ENCODE peak calls at places on chromosomes 4 and X, in ten cellular contexts. One of them, this sample, is unnamed.

GRCh38 chr4:101682946-101683345 is 107.6 kb upstream of the BANK1 start:
- DNase-seq in iris pigment epithelial cell: no peak
- DNase-seq in immature natural killer cell: no peak
- DNase-seq in posterior cingulate gyrus: no peak
- DNase-seq in stimulated activated CD8-positive, alpha-beta memory T cell treated with anti-CD3 and anti-CD28 coated beads, Interleukin-2, amount 100 ng/mL, for 1 hour: no peak
- DNase-seq in CD4-positive, alpha-beta T cell: no peak
- DNase-seq in glomerular endothelial cell: no peak
- DNase-seq in posterior vena cava: no peak
- DNase-seq in stimulated activated CD4-positive, alpha-beta T cell treated with anti-CD3 and anti-CD28 coated beads, Interleukin-4, amount 100 ng/mL, for 24 hours: no peak
- DNase-seq in activated gamma-delta T cell treated with Interleukin-2 at 50 U/mL for 16 hours: no peak
- DNase-seq in this sample: no peak

GRCh38 chr4:26030780-26031179 is 116.8 kb downstream of the SMIM20 start:
- DNase-seq in iris pigment epithelial cell: no peak
- DNase-seq in CD4-positive, alpha-beta T cell: no peak
- DNase-seq in stimulated activated CD4-positive, alpha-beta T cell treated with anti-CD3 and anti-CD28 coated beads, Interleukin-4, amount 100 ng/mL, for 24 hours: no peak
- DNase-seq in activated gamma-delta T cell treated with Interleukin-2 at 50 U/mL for 16 hours: no peak
- DNase-seq in glomerular endothelial cell: no peak
- DNase-seq in posterior vena cava: no peak
- DNase-seq in immature natural killer cell: no peak
- DNase-seq in posterior cingulate gyrus: no peak
- DNase-seq in stimulated activated CD8-positive, alpha-beta memory T cell treated with anti-CD3 and anti-CD28 coated beads, Interleukin-2, amount 100 ng/mL, for 1 hour: no peak
- DNase-seq in this sample: no peak

GRCh38 chrX:150581093-150581775 is 12.8 kb downstream of the MTM1 start:
- DNase-seq in posterior vena cava: no peak
- DNase-seq in activated gamma-delta T cell treated with Interleukin-2 at 50 U/mL for 16 hours: no peak
- DNase-seq in glomerular endothelial cell: no peak
- DNase-seq in stimulated activated CD4-positive, alpha-beta T cell treated with anti-CD3 and anti-CD28 coated beads, Interleukin-4, amount 100 ng/mL, for 24 hours: no peak
- DNase-seq in posterior cingulate gyrus: no peak
- DNase-seq in iris pigment epithelial cell: peak; percentile 80
- DNase-seq in stimulated activated CD8-positive, alpha-beta memory T cell treated with anti-CD3 and anti-CD28 coated beads, Interleukin-2, amount 100 ng/mL, for 1 hour: no peak
- DNase-seq in CD4-positive, alpha-beta T cell: no peak
- DNase-seq in immature natural killer cell: no peak
- DNase-seq in this sample: no peak

GRCh38 chr4:28073860-28074555 is 1213.4 kb downstream of the STIM2 start:
- DNase-seq in CD4-positive, alpha-beta T cell: no peak
- DNase-seq in immature natural killer cell: no peak
- DNase-seq in iris pigment epithelial cell: peak; percentile 1
- DNase-seq in stimulated activated CD4-positive, alpha-beta T cell treated with anti-CD3 and anti-CD28 coated beads, Interleukin-4, amount 100 ng/mL, for 24 hours: no peak
- DNase-seq in activated gamma-delta T cell treated with Interleukin-2 at 50 U/mL for 16 hours: no peak
- DNase-seq in glomerular endothelial cell: no peak
- DNase-seq in stimulated activated CD8-positive, alpha-beta memory T cell treated with anti-CD3 and anti-CD28 coated beads, Interleukin-2, amount 100 ng/mL, for 1 hour: no peak
- DNase-seq in posterior vena cava: no peak
- DNase-seq in posterior cingulate gyrus: peak; percentile 46
- DNase-seq in this sample: no peak

GRCh38 chrX:11770320-11770719 is 12.3 kb downstream of the MSL3 start:
- DNase-seq in posterior cingulate gyrus: no peak
- DNase-seq in activated gamma-delta T cell treated with Interleukin-2 at 50 U/mL for 16 hours: peak; percentile 51
- DNase-seq in iris pigment epithelial cell: peak; percentile 51
- DNase-seq in immature natural killer cell: peak; percentile 55
- DNase-seq in posterior vena cava: no peak
- DNase-seq in stimulated activated CD8-positive, alpha-beta memory T cell treated with anti-CD3 and anti-CD28 coated beads, Interleukin-2, amount 100 ng/mL, for 1 hour: peak; percentile 24
- DNase-seq in CD4-positive, alpha-beta T cell: peak; percentile 27
- DNase-seq in stimulated activated CD4-positive, alpha-beta T cell treated with anti-CD3 and anti-CD28 coated beads, Interleukin-4, amount 100 ng/mL, for 24 hours: peak; percentile 51
- DNase-seq in glomerular endothelial cell: no peak
- DNase-seq in this sample: peak; percentile 22

GRCh38 chr4:147927377-147928137 is 195.7 kb downstream of the ARHGAP10 start:
- DNase-seq in activated gamma-delta T cell treated with Interleukin-2 at 50 U/mL for 16 hours: no peak
- DNase-seq in iris pigment epithelial cell: peak; percentile 70
- DNase-seq in stimulated activated CD4-positive, alpha-beta T cell treated with anti-CD3 and anti-CD28 coated beads, Interleukin-4, amount 100 ng/mL, for 24 hours: no peak
- DNase-seq in CD4-positive, alpha-beta T cell: no peak
- DNase-seq in posterior vena cava: no peak
- DNase-seq in immature natural killer cell: no peak
- DNase-seq in glomerular endothelial cell: peak; percentile 37
- DNase-seq in stimulated activated CD8-positive, alpha-beta memory T cell treated with anti-CD3 and anti-CD28 coated beads, Interleukin-2, amount 100 ng/mL, for 1 hour: no peak
- DNase-seq in posterior cingulate gyrus: no peak
- DNase-seq in this sample: no peak

GRCh38 chr4:112236040-112236439 is 4.5 kb downstream of the AP1AR start:
- DNase-seq in CD4-positive, alpha-beta T cell: no peak
- DNase-seq in immature natural killer cell: no peak
- DNase-seq in stimulated activated CD4-positive, alpha-beta T cell treated with anti-CD3 and anti-CD28 coated beads, Interleukin-4, amount 100 ng/mL, for 24 hours: no peak
- DNase-seq in glomerular endothelial cell: no peak
- DNase-seq in stimulated activated CD8-positive, alpha-beta memory T cell treated with anti-CD3 and anti-CD28 coated beads, Interleukin-2, amount 100 ng/mL, for 1 hour: no peak
- DNase-seq in activated gamma-delta T cell treated with Interleukin-2 at 50 U/mL for 16 hours: no peak
- DNase-seq in posterior vena cava: no peak
- DNase-seq in posterior cingulate gyrus: no peak
- DNase-seq in iris pigment epithelial cell: no peak
- DNase-seq in this sample: no peak

GRCh38 chr4:38686682-38687081 is 22.7 kb downstream of the KLF3 start:
- DNase-seq in glomerular endothelial cell: no peak
- DNase-seq in activated gamma-delta T cell treated with Interleukin-2 at 50 U/mL for 16 hours: no peak
- DNase-seq in posterior vena cava: no peak
- DNase-seq in posterior cingulate gyrus: no peak
- DNase-seq in immature natural killer cell: no peak
- DNase-seq in stimulated activated CD8-positive, alpha-beta memory T cell treated with anti-CD3 and anti-CD28 coated beads, Interleukin-2, amount 100 ng/mL, for 1 hour: no peak
- DNase-seq in CD4-positive, alpha-beta T cell: no peak
- DNase-seq in stimulated activated CD4-positive, alpha-beta T cell treated with anti-CD3 and anti-CD28 coated beads, Interleukin-4, amount 100 ng/mL, for 24 hours: no peak
- DNase-seq in iris pigment epithelial cell: no peak
- DNase-seq in this sample: no peak

GRCh38 chr4:82561745-82562552 is at the start of gene TMEM150C:
- DNase-seq in immature natural killer cell: no peak
- DNase-seq in stimulated activated CD4-positive, alpha-beta T cell treated with anti-CD3 and anti-CD28 coated beads, Interleukin-4, amount 100 ng/mL, for 24 hours: no peak
- DNase-seq in stimulated activated CD8-positive, alpha-beta memory T cell treated with anti-CD3 and anti-CD28 coated beads, Interleukin-2, amount 100 ng/mL, for 1 hour: no peak
- DNase-seq in posterior vena cava: no peak
- DNase-seq in activated gamma-delta T cell treated with Interleukin-2 at 50 U/mL for 16 hours: no peak
- DNase-seq in CD4-positive, alpha-beta T cell: no peak
- DNase-seq in iris pigment epithelial cell: peak; percentile 15
- DNase-seq in posterior cingulate gyrus: peak; percentile 81
- DNase-seq in glomerular endothelial cell: no peak
- DNase-seq in this sample: no peak

GRCh38 chrX:10981491-10981890 is 129.6 kb upstream of the HCCS start:
- DNase-seq in posterior vena cava: no peak
- DNase-seq in stimulated activated CD8-positive, alpha-beta memory T cell treated with anti-CD3 and anti-CD28 coated beads, Interleukin-2, amount 100 ng/mL, for 1 hour: no peak
- DNase-seq in immature natural killer cell: no peak
- DNase-seq in CD4-positive, alpha-beta T cell: no peak
- DNase-seq in posterior cingulate gyrus: no peak
- DNase-seq in iris pigment epithelial cell: no peak
- DNase-seq in activated gamma-delta T cell treated with Interleukin-2 at 50 U/mL for 16 hours: no peak
- DNase-seq in glomerular endothelial cell: no peak
- DNase-seq in stimulated activated CD4-positive, alpha-beta T cell treated with anti-CD3 and anti-CD28 coated beads, Interleukin-4, amount 100 ng/mL, for 24 hours: no peak
- DNase-seq in this sample: no peak

GRCh38 chrX:51024106-51024696 is 113.7 kb downstream of the BMP15 start:
- DNase-seq in stimulated activated CD8-positive, alpha-beta memory T cell treated with anti-CD3 and anti-CD28 coated beads, Interleukin-2, amount 100 ng/mL, for 1 hour: no peak
- DNase-seq in CD4-positive, alpha-beta T cell: no peak
- DNase-seq in immature natural killer cell: no peak
- DNase-seq in glomerular endothelial cell: no peak
- DNase-seq in iris pigment epithelial cell: no peak
- DNase-seq in posterior cingulate gyrus: no peak
- DNase-seq in posterior vena cava: no peak
- DNase-seq in activated gamma-delta T cell treated with Interleukin-2 at 50 U/mL for 16 hours: no peak
- DNase-seq in stimulated activated CD4-positive, alpha-beta T cell treated with anti-CD3 and anti-CD28 coated beads, Interleukin-4, amount 100 ng/mL, for 24 hours: no peak
- DNase-seq in this sample: no peak

GRCh38 chr4:3866813-3867129 is 100.6 kb downstream of the ADRA2C start:
- DNase-seq in glomerular endothelial cell: no peak
- DNase-seq in activated gamma-delta T cell treated with Interleukin-2 at 50 U/mL for 16 hours: no peak
- DNase-seq in posterior cingulate gyrus: no peak
- DNase-seq in stimulated activated CD4-positive, alpha-beta T cell treated with anti-CD3 and anti-CD28 coated beads, Interleukin-4, amount 100 ng/mL, for 24 hours: no peak
- DNase-seq in immature natural killer cell: no peak
- DNase-seq in CD4-positive, alpha-beta T cell: no peak
- DNase-seq in stimulated activated CD8-positive, alpha-beta memory T cell treated with anti-CD3 and anti-CD28 coated beads, Interleukin-2, amount 100 ng/mL, for 1 hour: no peak
- DNase-seq in iris pigment epithelial cell: no peak
- DNase-seq in posterior vena cava: no peak
- DNase-seq in this sample: no peak

GRCh38 chr4:1492636-1493539 is 86.6 kb upstream of the NKX1-1 start:
- DNase-seq in stimulated activated CD8-positive, alpha-beta memory T cell treated with anti-CD3 and anti-CD28 coated beads, Interleukin-2, amount 100 ng/mL, for 1 hour: no peak
- DNase-seq in activated gamma-delta T cell treated with Interleukin-2 at 50 U/mL for 16 hours: no peak
- DNase-seq in posterior cingulate gyrus: peak; percentile 53
- DNase-seq in iris pigment epithelial cell: no peak
- DNase-seq in stimulated activated CD4-positive, alpha-beta T cell treated with anti-CD3 and anti-CD28 coated beads, Interleukin-4, amount 100 ng/mL, for 24 hours: no peak
- DNase-seq in glomerular endothelial cell: no peak
- DNase-seq in CD4-positive, alpha-beta T cell: no peak
- DNase-seq in immature natural killer cell: no peak
- DNase-seq in posterior vena cava: peak; percentile 67
- DNase-seq in this sample: no peak

GRCh38 chr4:26206339-26206738 is 114.5 kb upstream of the RBPJ start:
- DNase-seq in iris pigment epithelial cell: peak; percentile 85
- DNase-seq in glomerular endothelial cell: no peak
- DNase-seq in stimulated activated CD8-positive, alpha-beta memory T cell treated with anti-CD3 and anti-CD28 coated beads, Interleukin-2, amount 100 ng/mL, for 1 hour: no peak
- DNase-seq in activated gamma-delta T cell treated with Interleukin-2 at 50 U/mL for 16 hours: no peak
- DNase-seq in posterior cingulate gyrus: no peak
- DNase-seq in posterior vena cava: no peak
- DNase-seq in stimulated activated CD4-positive, alpha-beta T cell treated with anti-CD3 and anti-CD28 coated beads, Interleukin-4, amount 100 ng/mL, for 24 hours: no peak
- DNase-seq in immature natural killer cell: no peak
- DNase-seq in CD4-positive, alpha-beta T cell: no peak
- DNase-seq in this sample: peak; percentile 24

GRCh38 chr4:18291313-18291712 is 269.8 kb upstream of the LCORL start:
- DNase-seq in glomerular endothelial cell: no peak
- DNase-seq in CD4-positive, alpha-beta T cell: no peak
- DNase-seq in activated gamma-delta T cell treated with Interleukin-2 at 50 U/mL for 16 hours: no peak
- DNase-seq in stimulated activated CD8-positive, alpha-beta memory T cell treated with anti-CD3 and anti-CD28 coated beads, Interleukin-2, amount 100 ng/mL, for 1 hour: no peak
- DNase-seq in iris pigment epithelial cell: no peak
- DNase-seq in stimulated activated CD4-positive, alpha-beta T cell treated with anti-CD3 and anti-CD28 coated beads, Interleukin-4, amount 100 ng/mL, for 24 hours: no peak
- DNase-seq in posterior vena cava: no peak
- DNase-seq in immature natural killer cell: no peak
- DNase-seq in posterior cingulate gyrus: no peak
- DNase-seq in this sample: no peak

GRCh38 chrX:4638036-4638435 is 924.6 kb upstream of the PRKX start:
- DNase-seq in iris pigment epithelial cell: no peak
- DNase-seq in stimulated activated CD8-positive, alpha-beta memory T cell treated with anti-CD3 and anti-CD28 coated beads, Interleukin-2, amount 100 ng/mL, for 1 hour: no peak
- DNase-seq in activated gamma-delta T cell treated with Interleukin-2 at 50 U/mL for 16 hours: no peak
- DNase-seq in posterior cingulate gyrus: no peak
- DNase-seq in immature natural killer cell: no peak
- DNase-seq in glomerular endothelial cell: no peak
- DNase-seq in CD4-positive, alpha-beta T cell: no peak
- DNase-seq in stimulated activated CD4-positive, alpha-beta T cell treated with anti-CD3 and anti-CD28 coated beads, Interleukin-4, amount 100 ng/mL, for 24 hours: no peak
- DNase-seq in posterior vena cava: no peak
- DNase-seq in this sample: no peak

GRCh38 chr4:31085736-31086135 is 365.6 kb downstream of the PCDH7 start:
- DNase-seq in stimulated activated CD8-positive, alpha-beta memory T cell treated with anti-CD3 and anti-CD28 coated beads, Interleukin-2, amount 100 ng/mL, for 1 hour: no peak
- DNase-seq in activated gamma-delta T cell treated with Interleukin-2 at 50 U/mL for 16 hours: no peak
- DNase-seq in CD4-positive, alpha-beta T cell: no peak
- DNase-seq in iris pigment epithelial cell: no peak
- DNase-seq in posterior vena cava: no peak
- DNase-seq in immature natural killer cell: no peak
- DNase-seq in glomerular endothelial cell: no peak
- DNase-seq in stimulated activated CD4-positive, alpha-beta T cell treated with anti-CD3 and anti-CD28 coated beads, Interleukin-4, amount 100 ng/mL, for 24 hours: no peak
- DNase-seq in posterior cingulate gyrus: no peak
- DNase-seq in this sample: no peak

GRCh38 chr4:183908284-183908683 is 3.2 kb downstream of the STOX2 start:
- DNase-seq in posterior cingulate gyrus: no peak
- DNase-seq in iris pigment epithelial cell: no peak
- DNase-seq in activated gamma-delta T cell treated with Interleukin-2 at 50 U/mL for 16 hours: no peak
- DNase-seq in stimulated activated CD8-positive, alpha-beta memory T cell treated with anti-CD3 and anti-CD28 coated beads, Interleukin-2, amount 100 ng/mL, for 1 hour: no peak
- DNase-seq in stimulated activated CD4-positive, alpha-beta T cell treated with anti-CD3 and anti-CD28 coated beads, Interleukin-4, amount 100 ng/mL, for 24 hours: no peak
- DNase-seq in glomerular endothelial cell: no peak
- DNase-seq in CD4-positive, alpha-beta T cell: no peak
- DNase-seq in posterior vena cava: no peak
- DNase-seq in immature natural killer cell: no peak
- DNase-seq in this sample: peak; percentile 6

GRCh38 chr4:184934961-184935360 is 83.3 kb upstream of the HELT start:
- DNase-seq in glomerular endothelial cell: no peak
- DNase-seq in stimulated activated CD8-positive, alpha-beta memory T cell treated with anti-CD3 and anti-CD28 coated beads, Interleukin-2, amount 100 ng/mL, for 1 hour: no peak
- DNase-seq in stimulated activated CD4-positive, alpha-beta T cell treated with anti-CD3 and anti-CD28 coated beads, Interleukin-4, amount 100 ng/mL, for 24 hours: no peak
- DNase-seq in CD4-positive, alpha-beta T cell: no peak
- DNase-seq in immature natural killer cell: no peak
- DNase-seq in posterior cingulate gyrus: no peak
- DNase-seq in iris pigment epithelial cell: no peak
- DNase-seq in posterior vena cava: no peak
- DNase-seq in activated gamma-delta T cell treated with Interleukin-2 at 50 U/mL for 16 hours: no peak
- DNase-seq in this sample: no peak

GRCh38 chrX:23503835-23504539 is 163.3 kb upstream of the PRDX4 start:
- DNase-seq in activated gamma-delta T cell treated with Interleukin-2 at 50 U/mL for 16 hours: no peak
- DNase-seq in stimulated activated CD8-positive, alpha-beta memory T cell treated with anti-CD3 and anti-CD28 coated beads, Interleukin-2, amount 100 ng/mL, for 1 hour: no peak
- DNase-seq in glomerular endothelial cell: peak; percentile 50
- DNase-seq in CD4-positive, alpha-beta T cell: no peak
- DNase-seq in iris pigment epithelial cell: peak; percentile 61
- DNase-seq in posterior cingulate gyrus: no peak
- DNase-seq in immature natural killer cell: no peak
- DNase-seq in posterior vena cava: no peak
- DNase-seq in stimulated activated CD4-positive, alpha-beta T cell treated with anti-CD3 and anti-CD28 coated beads, Interleukin-4, amount 100 ng/mL, for 24 hours: no peak
- DNase-seq in this sample: no peak

GRCh38 chrX:15679246-15679645 is 14.6 kb upstream of the CLTRN start:
- DNase-seq in activated gamma-delta T cell treated with Interleukin-2 at 50 U/mL for 16 hours: no peak
- DNase-seq in stimulated activated CD8-positive, alpha-beta memory T cell treated with anti-CD3 and anti-CD28 coated beads, Interleukin-2, amount 100 ng/mL, for 1 hour: no peak
- DNase-seq in stimulated activated CD4-positive, alpha-beta T cell treated with anti-CD3 and anti-CD28 coated beads, Interleukin-4, amount 100 ng/mL, for 24 hours: no peak
- DNase-seq in posterior cingulate gyrus: peak; percentile 76
- DNase-seq in immature natural killer cell: no peak
- DNase-seq in glomerular endothelial cell: no peak
- DNase-seq in iris pigment epithelial cell: peak; percentile 14
- DNase-seq in posterior vena cava: no peak
- DNase-seq in CD4-positive, alpha-beta T cell: no peak
- DNase-seq in this sample: peak; percentile 59

GRCh38 chrX:134695999-134696398 is 37.7 kb upstream of the PLAC1 start:
- DNase-seq in activated gamma-delta T cell treated with Interleukin-2 at 50 U/mL for 16 hours: no peak
- DNase-seq in stimulated activated CD4-positive, alpha-beta T cell treated with anti-CD3 and anti-CD28 coated beads, Interleukin-4, amount 100 ng/mL, for 24 hours: no peak
- DNase-seq in glomerular endothelial cell: no peak
- DNase-seq in CD4-positive, alpha-beta T cell: no peak
- DNase-seq in posterior cingulate gyrus: no peak
- DNase-seq in iris pigment epithelial cell: no peak
- DNase-seq in stimulated activated CD8-positive, alpha-beta memory T cell treated with anti-CD3 and anti-CD28 coated beads, Interleukin-2, amount 100 ng/mL, for 1 hour: no peak
- DNase-seq in posterior vena cava: no peak
- DNase-seq in immature natural killer cell: no peak
- DNase-seq in this sample: no peak

GRCh38 chr4:145099653-145100052 is 1.5 kb downstream of the ABCE1 start:
- DNase-seq in CD4-positive, alpha-beta T cell: no peak
- DNase-seq in posterior cingulate gyrus: no peak
- DNase-seq in glomerular endothelial cell: no peak
- DNase-seq in posterior vena cava: no peak
- DNase-seq in stimulated activated CD8-positive, alpha-beta memory T cell treated with anti-CD3 and anti-CD28 coated beads, Interleukin-2, amount 100 ng/mL, for 1 hour: no peak
- DNase-seq in immature natural killer cell: no peak
- DNase-seq in iris pigment epithelial cell: no peak
- DNase-seq in stimulated activated CD4-positive, alpha-beta T cell treated with anti-CD3 and anti-CD28 coated beads, Interleukin-4, amount 100 ng/mL, for 24 hours: no peak
- DNase-seq in activated gamma-delta T cell treated with Interleukin-2 at 50 U/mL for 16 hours: no peak
- DNase-seq in this sample: no peak

GRCh38 chrX:129755779-129756650 is 17.2 kb downstream of the XPNPEP2 start:
- DNase-seq in stimulated activated CD8-positive, alpha-beta memory T cell treated with anti-CD3 and anti-CD28 coated beads, Interleukin-2, amount 100 ng/mL, for 1 hour: no peak
- DNase-seq in posterior cingulate gyrus: no peak
- DNase-seq in stimulated activated CD4-positive, alpha-beta T cell treated with anti-CD3 and anti-CD28 coated beads, Interleukin-4, amount 100 ng/mL, for 24 hours: no peak
- DNase-seq in immature natural killer cell: peak; percentile 43
- DNase-seq in posterior vena cava: no peak
- DNase-seq in CD4-positive, alpha-beta T cell: no peak
- DNase-seq in glomerular endothelial cell: no peak
- DNase-seq in iris pigment epithelial cell: no peak
- DNase-seq in activated gamma-delta T cell treated with Interleukin-2 at 50 U/mL for 16 hours: peak; percentile 27
- DNase-seq in this sample: no peak

GRCh38 chrX:13357925-13358324 is 38.1 kb upstream of the ATXN3L start:
- DNase-seq in glomerular endothelial cell: no peak
- DNase-seq in immature natural killer cell: no peak
- DNase-seq in posterior cingulate gyrus: no peak
- DNase-seq in posterior vena cava: no peak
- DNase-seq in stimulated activated CD4-positive, alpha-beta T cell treated with anti-CD3 and anti-CD28 coated beads, Interleukin-4, amount 100 ng/mL, for 24 hours: no peak
- DNase-seq in stimulated activated CD8-positive, alpha-beta memory T cell treated with anti-CD3 and anti-CD28 coated beads, Interleukin-2, amount 100 ng/mL, for 1 hour: no peak
- DNase-seq in activated gamma-delta T cell treated with Interleukin-2 at 50 U/mL for 16 hours: no peak
- DNase-seq in iris pigment epithelial cell: peak; percentile 42
- DNase-seq in CD4-positive, alpha-beta T cell: no peak
- DNase-seq in this sample: no peak

GRCh38 chrX:48958635-48959094 is 1.3 kb upstream of the OTUD5 start:
- DNase-seq in glomerular endothelial cell: no peak
- DNase-seq in immature natural killer cell: no peak
- DNase-seq in posterior cingulate gyrus: no peak
- DNase-seq in stimulated activated CD4-positive, alpha-beta T cell treated with anti-CD3 and anti-CD28 coated beads, Interleukin-4, amount 100 ng/mL, for 24 hours: no peak
- DNase-seq in posterior vena cava: no peak
- DNase-seq in stimulated activated CD8-positive, alpha-beta memory T cell treated with anti-CD3 and anti-CD28 coated beads, Interleukin-2, amount 100 ng/mL, for 1 hour: no peak
- DNase-seq in iris pigment epithelial cell: peak; percentile 64
- DNase-seq in CD4-positive, alpha-beta T cell: no peak
- DNase-seq in activated gamma-delta T cell treated with Interleukin-2 at 50 U/mL for 16 hours: no peak
- DNase-seq in this sample: peak; percentile 13

GRCh38 chr4:86855572-86855971 is 6.4 kb upstream of the SLC10A6 start:
- DNase-seq in immature natural killer cell: no peak
- DNase-seq in iris pigment epithelial cell: peak; percentile 66
- DNase-seq in activated gamma-delta T cell treated with Interleukin-2 at 50 U/mL for 16 hours: no peak
- DNase-seq in stimulated activated CD8-positive, alpha-beta memory T cell treated with anti-CD3 and anti-CD28 coated beads, Interleukin-2, amount 100 ng/mL, for 1 hour: no peak
- DNase-seq in stimulated activated CD4-positive, alpha-beta T cell treated with anti-CD3 and anti-CD28 coated beads, Interleukin-4, amount 100 ng/mL, for 24 hours: no peak
- DNase-seq in glomerular endothelial cell: no peak
- DNase-seq in CD4-positive, alpha-beta T cell: no peak
- DNase-seq in posterior vena cava: no peak
- DNase-seq in posterior cingulate gyrus: no peak
- DNase-seq in this sample: no peak

GRCh38 chrX:41837270-41837944 is 85.9 kb downstream of the CASK start:
- DNase-seq in CD4-positive, alpha-beta T cell: no peak
- DNase-seq in posterior vena cava: no peak
- DNase-seq in stimulated activated CD4-positive, alpha-beta T cell treated with anti-CD3 and anti-CD28 coated beads, Interleukin-4, amount 100 ng/mL, for 24 hours: no peak
- DNase-seq in posterior cingulate gyrus: no peak
- DNase-seq in glomerular endothelial cell: no peak
- DNase-seq in activated gamma-delta T cell treated with Interleukin-2 at 50 U/mL for 16 hours: no peak
- DNase-seq in immature natural killer cell: no peak
- DNase-seq in stimulated activated CD8-positive, alpha-beta memory T cell treated with anti-CD3 and anti-CD28 coated beads, Interleukin-2, amount 100 ng/mL, for 1 hour: no peak
- DNase-seq in iris pigment epithelial cell: no peak
- DNase-seq in this sample: no peak